ENCODE peak calls at places on chromosomes 12 and 14, in ten cellular contexts. W, M, Q, G, E, Y, C, P, L and F are unnamed samples.

GRCh38 chr12:552466-552865 is 92.7 kb downstream of the B4GALNT3 start:
- DNase-seq in E (no peak), C (no peak), W (no peak), P (peak), G (no peak), M (no peak), Q (no peak), L (no peak), Y (no peak), F (no peak)

GRCh38 chr12:132658149-132658905 is 28.8 kb downstream of the POLE start:
- DNase-seq in Q (no peak), W (no peak), Y (no peak), G (no peak), L (no peak), M (no peak), C (no peak), E (no peak), P (no peak), F (no peak)

GRCh38 chr12:82682851-82683261 is 3.9 kb upstream of the TMTC2 start:
- DNase-seq in E (no peak), Y (no peak), G (no peak), C (no peak), M (no peak), Q (no peak), W (no peak), L (no peak), P (no peak), F (no peak)

GRCh38 chr12:70260610-70261009 is 17.4 kb downstream of the CNOT2 start:
- DNase-seq in G (no peak), W (no peak), M (no peak), E (no peak), C (no peak), L (no peak), Y (no peak), Q (no peak), P (no peak), F (no peak)

GRCh38 chr14:99899578-99900178 is 106.5 kb downstream of the EML1 start:
- DNase-seq in M (no peak), L (no peak), E (no peak), Y (no peak), Q (peak), C (no peak), W (no peak), G (no peak), P (peak), F (no peak)

GRCh38 chr12:87116778-87117177 is 860.6 kb upstream of the MGAT4C start:
- DNase-seq in C (no peak), W (no peak), Q (no peak), L (no peak), G (no peak), P (peak), E (no peak), Y (no peak), M (no peak), F (no peak)

GRCh38 chr12:124812972-124813371 is 50.7 kb downstream of the SCARB1 start:
- DNase-seq in E (no peak), Y (no peak), M (no peak), Q (no peak), P (no peak), L (no peak), C (no peak), W (no peak), G (no peak), F (no peak)

GRCh38 chr12:6223545-6223944 is 23.3 kb downstream of the CD9 start:
- DNase-seq in G (no peak), Q (no peak), M (no peak), C (no peak), Y (no peak), L (no peak), E (no peak), P (no peak), W (no peak), F (no peak)

GRCh38 chr12:45774508-45775162 is 45.1 kb downstream of the ARID2 start:
- DNase-seq in P (no peak), M (no peak), W (no peak), L (no peak), E (no peak), G (no peak), C (no peak), Q (no peak), Y (no peak), F (no peak)

GRCh38 chr12:56593909-56594621 is 36.1 kb downstream of the BAZ2A start:
- DNase-seq in P (peak), Q (peak), Y (peak), E (peak), G (no peak), M (peak), C (peak), L (no peak), W (peak), F (peak)

GRCh38 chr14:101215266-101215665 is 311.7 kb upstream of the RTL1 start:
- DNase-seq in Q (no peak), L (no peak), M (no peak), Y (no peak), C (no peak), G (peak), E (no peak), W (no peak), P (no peak), F (no peak)

GRCh38 chr12:108198043-108198442 is 69.0 kb downstream of the WSCD2 start:
- DNase-seq in Q (no peak), E (no peak), G (no peak), W (no peak), P (no peak), M (no peak), C (no peak), L (no peak), Y (no peak), F (no peak)

GRCh38 chr14:73712540-73713141 is 1.5 kb downstream of the PNMA1 start:
- DNase-seq in C (no peak), L (no peak), Q (peak), W (peak), G (no peak), M (peak), P (peak), E (no peak), Y (peak), F (no peak)

GRCh38 chr14:50344116-50344775 is 32.1 kb downstream of the DMAC2L start:
- DNase-seq in Y (peak), E (peak), G (no peak), L (no peak), Q (peak), M (no peak), C (no peak), P (no peak), W (no peak), F (no peak)

GRCh38 chr14:65927871-65928270 is 515.3 kb downstream of the FUT8 start:
- DNase-seq in W (peak), Y (peak), Q (no peak), C (peak), M (peak), L (peak), P (no peak), E (peak), G (no peak), F (no peak)